ENCODE peak calls at places on chromosomes 1 and 21, in four cellular contexts. P is brain microvascular endothelial cell, M is suprapubic skin, I is fibroblast of lung. F is an unnamed sample. For H3K27me3, the result is how much of the 10 kb centered on the place peaks cover.

GRCh38 chr1:85146972-85147359 is 53.9 kb downstream of the SYDE2 start:
- DNase-seq in P (no peak), M (no peak), I (peak), F (no peak)

GRCh38 chr1:152871731-152872126 is 6.4 kb upstream of the SMCP start:
- DNase-seq in P (no peak), M (no peak), I (no peak), F (no peak)

GRCh38 chr1:192608671-192609070 is 27.3 kb upstream of the RGS13 start:
- DNase-seq in P (no peak), M (no peak), I (no peak), F (no peak)

GRCh38 chr1:202835548-202836072 is 24.9 kb downstream of the PCAT6 start:
- DNase-seq in P (no peak), M (no peak), I (no peak), F (no peak)

GRCh38 chr1:47351305-47351704 is 17.7 kb downstream of the CMPK1 start:
- DNase-seq in P (no peak), M (no peak), I (peak), F (no peak)

GRCh38 chr21:41634211-41634694 is 126.3 kb upstream of the TMPRSS2 start:
- DNase-seq in P (no peak), M (peak), I (no peak), F (peak)

GRCh38 chr21:28539623-28539988 is 453.1 kb downstream of the LTN1 start:
- DNase-seq in P (no peak), M (no peak), I (no peak), F (no peak)

GRCh38 chr1:19606817-19607706 is 37.0 kb upstream of the NBL1 start:
- DNase-seq in P (no peak), M (no peak), I (peak), F (no peak)

GRCh38 chr1:77539510-77540142 is 142.8 kb downstream of the ZZZ3 start:
- DNase-seq in P (peak), M (no peak), I (peak), F (no peak)

GRCh38 chr1:243508964-243509363 is 253.1 kb downstream of the SDCCAG8 start:
- DNase-seq in P (no peak), M (no peak), I (no peak), F (no peak)

GRCh38 chr21:35658242-35658641 is 402.1 kb downstream of the SETD4 start:
- DNase-seq in P (peak), M (no peak), I (peak), F (no peak)

GRCh38 chr1:175527773-175528172 is 215.6 kb downstream of the TNR start:
- DNase-seq in P (no peak), M (no peak), I (no peak), F (no peak)

GRCh38 chr1:36285450-36286101 is 20.6 kb upstream of the SH3D21 start:
- DNase-seq in P (peak), M (no peak), I (peak), F (peak)

GRCh38 chr1:20496241-20496661 is 10.2 kb upstream of the CAMK2N1 start:
- DNase-seq in P (peak), M (no peak), I (peak), F (no peak)

GRCh38 chr21:41328660-41329300 is 12.2 kb downstream of the FAM3B start:
- DNase-seq in P (no peak), M (no peak), I (peak), F (no peak)

GRCh38 chr1:85465099-85465790 is at the start of gene DDAH1:
- DNase-seq in P (peak), M (no peak), I (peak), F (peak)

GRCh38 chr1:113433177-113433576 is 42.9 kb downstream of the MAGI3 start:
- DNase-seq in P (no peak), M (no peak), I (no peak), F (no peak)

GRCh38 chr1:180937012-180937372 is 24.3 kb downstream of the KIAA1614 start:
- DNase-seq in P (no peak), M (no peak), I (no peak), F (no peak)

GRCh38 chr1:224053456-224053855 is 60.5 kb upstream of the FBXO28 start:
- DNase-seq in P (no peak), M (no peak), I (no peak), F (no peak)

GRCh38 chr1:185652348-185652747 is 81.8 kb upstream of the HMCN1 start:
- DNase-seq in P (no peak), M (no peak), I (no peak), F (no peak)
- TF ChIP-seq CTCF in P (peak), M (no peak), I (no peak), F (no peak)

GRCh38 chr1:6646499-6647148 is 22.0 kb downstream of the THAP3 start:
- DNase-seq in P (peak), M (no peak), I (peak), F (no peak)
- H3K27ac ChIP-seq in P (no peak), M (no peak), I (no peak), F (no peak)

GRCh38 chr1:29332204-29332603 is 95.9 kb downstream of the PTPRU start:
- DNase-seq in P (no peak), M (no peak), I (peak), F (peak)
- H3K27me3 ChIP-seq in P (under half), M (under half), I (under half), F (under half)

GRCh38 chr1:157878059-157878458 is 36.5 kb upstream of the CD5L start:
- DNase-seq in P (peak), M (no peak), I (peak), F (no peak)
- TF ChIP-seq CTCF in P (peak), M (no peak), I (peak), F (peak)

DNA sequence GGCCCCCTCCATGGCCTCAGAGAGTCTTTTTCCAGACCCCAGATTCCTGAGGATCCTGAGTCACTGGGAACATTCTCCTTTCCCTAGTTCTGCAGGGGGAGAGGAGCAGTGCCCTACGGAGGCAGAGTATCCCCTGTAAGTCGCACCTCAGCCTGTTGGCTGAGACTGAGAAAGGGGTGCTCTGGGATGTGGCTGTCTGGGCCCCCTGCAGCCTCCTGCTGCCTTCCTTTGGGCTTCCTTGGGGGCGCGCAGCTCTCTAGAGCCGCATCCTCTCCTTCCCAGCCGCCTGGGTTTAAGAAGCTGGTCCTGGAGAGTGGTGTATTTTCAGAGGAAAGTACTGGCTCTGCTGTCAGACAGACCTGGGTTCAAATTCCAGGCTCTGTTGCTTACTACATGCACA is 7.8 kb downstream of the GLIS1 start:
- DNase-seq in P (no peak), M (no peak), I (peak), F (no peak)
- H3K27ac ChIP-seq in P (peak), M (no peak), I (no peak), F (no peak)

GRCh38 chr1:199301472-199301871 is 662.6 kb downstream of the PTPRC start:
- DNase-seq in P (no peak), M (no peak), I (no peak), F (no peak)
- H3K27me3 ChIP-seq in P (under half), M (under half), I (under half), F (under half)